ENCODE peak calls at places on chromosomes 12 and 14, in four cellular contexts. One of them, this sample, is unnamed.

GRCh38 chr12:8644345-8645248 is 18.0 kb downstream of the MFAP5 start:
- DNase-seq in Panc1: no peak
- DNase-seq in HCT116: no peak
- DNase-seq in IMR-90: no peak
- DNase-seq in this sample: no peak

GRCh38 chr14:94474581-94475031 is 1.4 kb downstream of the SERPINA9 start:
- DNase-seq in Panc1: no peak
- DNase-seq in IMR-90: peak; percentile 25
- DNase-seq in HCT116: no peak
- DNase-seq in this sample: no peak

GRCh38 chr12:40727774-40728483 is 35.7 kb downstream of the CNTN1 start:
- DNase-seq in Panc1: no peak
- DNase-seq in HCT116: no peak
- DNase-seq in IMR-90: no peak
- DNase-seq in this sample: no peak

GRCh38 chr12:104130760-104131159 is 7.2 kb downstream of the NFYB start:
- DNase-seq in HCT116: no peak
- DNase-seq in Panc1: no peak
- DNase-seq in IMR-90: peak; percentile 28
- DNase-seq in this sample: no peak

GRCh38 chr12:633731-634130 is 29.5 kb downstream of the NINJ2 start:
- DNase-seq in Panc1: no peak
- DNase-seq in IMR-90: no peak
- DNase-seq in HCT116: no peak
- DNase-seq in this sample: no peak

GRCh38 chr12:87967871-87968270 is 61.3 kb downstream of the C12orf50 start:
- DNase-seq in IMR-90: no peak
- DNase-seq in HCT116: no peak
- DNase-seq in Panc1: no peak
- DNase-seq in this sample: no peak

GRCh38 chr12:107447336-107447735 is 238.3 kb upstream of the PWP1 start:
- DNase-seq in HCT116: no peak
- DNase-seq in Panc1: no peak
- DNase-seq in IMR-90: no peak
- DNase-seq in this sample: no peak

GRCh38 chr14:104592292-104592672 is 12.3 kb downstream of the TMEM179 start:
- DNase-seq in IMR-90: no peak
- DNase-seq in Panc1: no peak
- DNase-seq in HCT116: no peak
- DNase-seq in this sample: no peak

GRCh38 chr12:104177663-104178501 is 37.7 kb upstream of the TXNRD1 start:
- DNase-seq in IMR-90: peak; percentile 97
- DNase-seq in Panc1: no peak
- DNase-seq in HCT116: peak; percentile 33
- DNase-seq in this sample: peak; percentile 92

GRCh38 chr14:69811227-69811867 is 14.3 kb upstream of the SLC10A1 start:
- DNase-seq in HCT116: no peak
- DNase-seq in IMR-90: no peak
- DNase-seq in Panc1: no peak
- DNase-seq in this sample: no peak

GRCh38 chr12:22413592-22413991 is 79.1 kb upstream of the ST8SIA1 start:
- DNase-seq in IMR-90: no peak
- DNase-seq in HCT116: no peak
- DNase-seq in Panc1: no peak
- DNase-seq in this sample: no peak

GRCh38 chr14:67987596-67987995 is 168.0 kb downstream of the RAD51B start:
- DNase-seq in Panc1: no peak
- DNase-seq in IMR-90: peak; percentile 95
- DNase-seq in HCT116: no peak
- DNase-seq in this sample: peak; percentile 28

GRCh38 chr12:77494306-77494705 is 336.4 kb upstream of the NAV3 start:
- DNase-seq in IMR-90: no peak
- DNase-seq in Panc1: no peak
- DNase-seq in HCT116: no peak
- DNase-seq in this sample: no peak

GRCh38 chr12:4881665-4882064 is 28.0 kb upstream of the KCNA1 start:
- DNase-seq in IMR-90: no peak
- DNase-seq in Panc1: no peak
- DNase-seq in HCT116: no peak
- DNase-seq in this sample: no peak

GRCh38 chr14:23362200-23362599 is 2.8 kb downstream of the EFS start:
- DNase-seq in HCT116: no peak
- DNase-seq in Panc1: no peak
- DNase-seq in IMR-90: peak; percentile 45
- DNase-seq in this sample: no peak

GRCh38 chr12:57454566-57455373 is at the start of gene INHBE:
- DNase-seq in HCT116: no peak
- DNase-seq in IMR-90: peak; percentile 96
- DNase-seq in Panc1: no peak
- DNase-seq in this sample: peak; percentile 45

GRCh38 chr12:110223777-110224378 is 57.2 kb upstream of the ATP2A2 start:
- DNase-seq in Panc1: no peak
- DNase-seq in HCT116: no peak
- DNase-seq in IMR-90: peak; percentile 54
- DNase-seq in this sample: peak; percentile 56

GRCh38 chr14:91957876-91958313 is 10.4 kb upstream of the FBLN5 start:
- DNase-seq in IMR-90: no peak
- DNase-seq in HCT116: no peak
- DNase-seq in Panc1: no peak
- DNase-seq in this sample: no peak

GRCh38 chr14:40394634-40395340 is 962.6 kb upstream of the FBXO33 start:
- DNase-seq in IMR-90: no peak
- DNase-seq in Panc1: no peak
- DNase-seq in HCT116: no peak
- DNase-seq in this sample: no peak

GRCh38 chr14:68961781-68962584 is 17.1 kb downstream of the ACTN1 start:
- DNase-seq in HCT116: no peak
- DNase-seq in IMR-90: peak; percentile 85
- DNase-seq in Panc1: no peak
- DNase-seq in this sample: peak; percentile 87

GRCh38 chr14:60981626-60982455 is 796 bp downstream of the SLC38A6 start:
- DNase-seq in HCT116: no peak
- DNase-seq in IMR-90: peak; percentile 94
- DNase-seq in Panc1: no peak
- DNase-seq in this sample: peak; percentile 64

GRCh38 chr12:30500532-30500931 is 195.1 kb downstream of the IPO8 start:
- DNase-seq in Panc1: no peak
- DNase-seq in IMR-90: no peak
- DNase-seq in HCT116: no peak
- DNase-seq in this sample: no peak

GRCh38 chr14:63840981-63841380 is 11.8 kb upstream of the SYNE2 start:
- DNase-seq in Panc1: no peak
- DNase-seq in IMR-90: no peak
- DNase-seq in HCT116: no peak
- DNase-seq in this sample: no peak
- TF ChIP-seq CTCF in Panc1: no peak
- TF ChIP-seq CTCF in IMR-90: no peak
- TF ChIP-seq CTCF in HCT116: peak; percentile 58
- TF ChIP-seq CTCF in this sample: no peak

GRCh38 chr12:27693403-27693802 is 2.8 kb upstream of the REP15 start:
- DNase-seq in IMR-90: no peak
- DNase-seq in HCT116: no peak
- DNase-seq in Panc1: no peak
- DNase-seq in this sample: no peak
- H3K36me3 ChIP-seq in IMR-90: peaks cover 36% of the 10 kb centered on the region
- H3K36me3 ChIP-seq in HCT116: peaks cover 22% of the 10 kb centered on the region
- H3K36me3 ChIP-seq in Panc1: peaks cover 7% of the 10 kb centered on the region
- H3K36me3 ChIP-seq in this sample: peaks cover 5% of the 10 kb centered on the region

GRCh38 chr12:15842106-15842505 is 40.1 kb upstream of the STRAP start:
- DNase-seq in Panc1: no peak
- DNase-seq in IMR-90: peak; percentile 98
- DNase-seq in HCT116: no peak
- DNase-seq in this sample: peak; percentile 26

GRCh38 chr12:15834575-15834974 is 45.4 kb upstream of the EPS8 start:
- DNase-seq in Panc1: no peak
- DNase-seq in HCT116: no peak
- DNase-seq in IMR-90: no peak
- DNase-seq in this sample: no peak

GRCh38 chr12:15838986-15839385 is 43.2 kb upstream of the STRAP start:
- DNase-seq in HCT116: no peak
- DNase-seq in Panc1: no peak
- DNase-seq in IMR-90: no peak
- DNase-seq in this sample: no peak

GRCh38 chr12:15839682-15840081 is 42.5 kb upstream of the STRAP start:
- DNase-seq in HCT116: no peak
- DNase-seq in Panc1: no peak
- DNase-seq in IMR-90: no peak
- DNase-seq in this sample: no peak

GRCh38 chr12:15837141-15837781 is 44.9 kb upstream of the STRAP start:
- DNase-seq in Panc1: no peak
- DNase-seq in HCT116: no peak
- DNase-seq in IMR-90: peak; percentile 66
- DNase-seq in this sample: no peak
- TF ChIP-seq CTCF in Panc1: no peak
- TF ChIP-seq CTCF in HCT116: no peak
- TF ChIP-seq CTCF in IMR-90: no peak
- TF ChIP-seq CTCF in this sample: no peak

GRCh38 chr14:59248170-59248569 is 59.7 kb downstream of the DAAM1 start:
- DNase-seq in IMR-90: no peak
- DNase-seq in Panc1: no peak
- DNase-seq in HCT116: no peak
- DNase-seq in this sample: no peak

GRCh38 chr14:59249029-59249428 is 60.6 kb downstream of the DAAM1 start:
- DNase-seq in Panc1: no peak
- DNase-seq in IMR-90: no peak
- DNase-seq in HCT116: no peak
- DNase-seq in this sample: no peak

GRCh38 chr14:59244581-59244980 is 56.1 kb downstream of the DAAM1 start:
- DNase-seq in HCT116: no peak
- DNase-seq in IMR-90: no peak
- DNase-seq in Panc1: no peak
- DNase-seq in this sample: no peak

GRCh38 chr14:59245809-59246295 is 57.4 kb downstream of the DAAM1 start:
- DNase-seq in Panc1: no peak
- DNase-seq in IMR-90: no peak
- DNase-seq in HCT116: no peak
- DNase-seq in this sample: no peak

DNA sequence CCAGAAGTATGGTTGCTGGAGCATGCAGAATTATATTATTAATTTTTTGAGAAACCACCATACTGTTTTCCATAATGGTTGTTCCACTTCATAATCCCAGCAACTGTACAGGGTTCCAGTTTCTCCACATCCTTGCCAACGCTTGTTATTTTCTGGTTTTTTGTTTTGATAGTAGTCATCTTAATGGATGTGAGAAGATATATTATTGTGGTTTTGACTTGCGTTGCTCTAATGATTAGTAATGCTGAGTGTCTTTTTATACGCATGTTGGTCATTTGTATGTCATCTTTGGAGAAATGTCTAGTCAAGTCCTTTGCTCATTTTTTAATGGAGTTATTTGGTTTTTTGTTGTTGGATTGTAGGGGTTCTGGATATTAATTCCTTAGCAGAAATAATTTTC is 58.1 kb downstream of the DAAM1 start:
- DNase-seq in HCT116: no peak
- DNase-seq in IMR-90: no peak
- DNase-seq in Panc1: no peak
- DNase-seq in this sample: no peak
- H3K36me3 ChIP-seq in HCT116: no peaks in the 10 kb centered on the region
- H3K36me3 ChIP-seq in IMR-90: no peaks in the 10 kb centered on the region
- H3K36me3 ChIP-seq in Panc1: no peaks in the 10 kb centered on the region
- H3K36me3 ChIP-seq in this sample: no peaks in the 10 kb centered on the region

GRCh38 chr14:73136387-73137221 is at the start of gene PSEN1:
- DNase-seq in HCT116: peak; percentile 77
- DNase-seq in Panc1: no peak
- DNase-seq in IMR-90: peak; percentile 88
- DNase-seq in this sample: peak; percentile 61
- TF ChIP-seq CTCF in HCT116: no peak
- TF ChIP-seq CTCF in Panc1: no peak
- TF ChIP-seq CTCF in IMR-90: no peak
- TF ChIP-seq CTCF in this sample: no peak

DNA sequence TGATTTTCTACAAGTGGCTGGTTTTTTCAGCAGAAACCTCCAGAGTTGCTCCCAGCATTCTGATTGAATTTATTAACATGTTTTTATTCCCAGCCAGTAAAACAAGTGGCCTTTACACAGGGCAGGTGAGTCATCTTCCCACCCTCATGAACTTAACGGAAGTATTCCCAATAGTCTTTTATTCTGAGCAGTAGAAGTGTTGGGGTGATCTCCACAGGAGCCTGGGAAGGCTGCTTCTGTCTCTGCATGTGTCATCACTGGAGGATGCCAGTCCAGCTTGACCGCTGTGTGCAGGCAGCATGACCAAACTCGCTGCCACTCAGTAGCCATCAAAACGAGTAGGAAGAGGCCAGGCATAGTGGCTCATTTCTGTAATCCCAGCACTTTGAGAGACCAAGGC is 13.4 kb upstream of the DNAH10 start:
- DNase-seq in Panc1: no peak
- DNase-seq in IMR-90: peak; percentile 49
- DNase-seq in HCT116: no peak
- DNase-seq in this sample: peak; percentile 32
- H3K36me3 ChIP-seq in Panc1: peaks cover 3% of the 10 kb centered on the region
- H3K36me3 ChIP-seq in IMR-90: peaks cover 37% of the 10 kb centered on the region
- H3K36me3 ChIP-seq in HCT116: peaks cover 11% of the 10 kb centered on the region
- H3K36me3 ChIP-seq in this sample: peaks cover 4% of the 10 kb centered on the region

GRCh38 chr12:90690120-90690519 is 264.9 kb downstream of the CCER1 start:
- DNase-seq in HCT116: no peak
- DNase-seq in IMR-90: no peak
- DNase-seq in Panc1: no peak
- DNase-seq in this sample: no peak

GRCh38 chr12:90695415-90695814 is 259.6 kb downstream of the CCER1 start:
- DNase-seq in IMR-90: peak; percentile 23
- DNase-seq in HCT116: no peak
- DNase-seq in Panc1: no peak
- DNase-seq in this sample: no peak
- TF ChIP-seq CTCF in IMR-90: peak; percentile 32
- TF ChIP-seq CTCF in HCT116: peak; percentile 25
- TF ChIP-seq CTCF in Panc1: no peak
- TF ChIP-seq CTCF in this sample: no peak

DNA sequence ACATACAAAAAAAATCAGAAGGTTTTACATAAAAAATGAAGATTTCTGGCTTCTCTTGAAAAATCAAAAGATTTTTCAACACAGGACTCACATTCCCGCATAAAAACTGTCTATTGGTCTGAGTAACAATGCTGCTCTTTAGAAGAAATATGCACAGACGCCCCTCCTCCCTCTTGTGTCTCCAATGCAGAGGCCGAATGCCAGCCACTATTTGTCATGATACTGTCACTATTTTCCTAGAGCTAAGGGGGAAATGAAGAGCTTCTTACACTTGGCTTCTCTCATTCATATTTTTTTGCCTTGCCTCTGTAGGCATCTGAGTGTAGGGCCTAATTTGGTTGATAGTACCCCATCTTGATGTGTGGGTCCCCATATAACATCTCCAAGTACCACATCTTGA is 98.0 kb downstream of the BBS10 start:
- DNase-seq in HCT116: no peak
- DNase-seq in Panc1: no peak
- DNase-seq in IMR-90: peak; percentile 25
- DNase-seq in this sample: no peak
- H3K36me3 ChIP-seq in HCT116: no peaks in the 10 kb centered on the region
- H3K36me3 ChIP-seq in Panc1: no peaks in the 10 kb centered on the region
- H3K36me3 ChIP-seq in IMR-90: no peaks in the 10 kb centered on the region
- H3K36me3 ChIP-seq in this sample: no peaks in the 10 kb centered on the region